ENCODE peak calls at places on chromosome 18, in six cellular contexts. L is tibial nerve, J is mucosa of gallbladder, A is NCI-H1694, T is ovary, M is HFF-Myc. B is an unnamed sample.

GRCh38 chr18:45731706-45732105 is 7.7 kb downstream of the SLC14A1 start:
- DNase-seq in L (no peak), T (no peak), M (no peak), A (no peak), J (no peak), B (no peak)

GRCh38 chr18:57210101-57210661 is 63.3 kb downstream of the BOD1L2 start:
- DNase-seq in T (peak; percentile 10), J (peak; percentile 85), M (peak; percentile 42), A (peak; percentile 25), L (peak; percentile 17), B (no peak)

GRCh38 chr18:37334494-37335125 is 231.0 kb downstream of the CELF4 start:
- DNase-seq in T (peak; percentile 32), A (no peak), J (no peak), M (peak; percentile 22), L (no peak), B (no peak)

GRCh38 chr18:36769611-36770314 is 59.0 kb downstream of the TPGS2 start:
- DNase-seq in M (no peak), J (no peak), T (no peak), L (no peak), A (no peak), B (no peak)

GRCh38 chr18:42095732-42096377 is 140.8 kb downstream of the PIK3C3 start:
- DNase-seq in A (no peak), T (no peak), L (no peak), J (no peak), M (no peak), B (no peak)

GRCh38 chr18:48975817-48976649 is 25.3 kb upstream of the SMAD7 start:
- DNase-seq in M (no peak), L (no peak), T (peak; percentile 53), A (no peak), J (no peak), B (no peak)

GRCh38 chr18:36905560-36905959 is 76.6 kb downstream of the KIAA1328 start:
- DNase-seq in J (no peak), T (no peak), L (no peak), A (no peak), M (no peak), B (no peak)

GRCh38 chr18:32373995-32374394 is 96.7 kb downstream of the GAREM1 start:
- DNase-seq in L (no peak), M (no peak), A (peak; percentile 60), T (no peak), J (peak; percentile 42), B (no peak)

GRCh38 chr18:26863122-26863879 is 2.2 kb downstream of the AQP4 start:
- DNase-seq in L (no peak), T (peak; percentile 56), A (peak; percentile 46), M (no peak), J (peak; percentile 34), B (no peak)

GRCh38 chr18:13464432-13465125 is 246.0 kb downstream of the LDLRAD4 start:
- DNase-seq in T (no peak), L (no peak), J (no peak), M (no peak), A (no peak), B (peak; percentile 52)

GRCh38 chr18:5879479-5879882 is 15.8 kb downstream of the TMEM200C start:
- DNase-seq in A (no peak), T (no peak), M (peak; percentile 4), L (no peak), J (no peak), B (no peak)

GRCh38 chr18:37778417-37779165 is 213.0 kb upstream of the CELF4 start:
- DNase-seq in L (no peak), M (no peak), A (peak; percentile 44), T (peak; percentile 66), J (peak; percentile 63), B (no peak)

GRCh38 chr18:49553003-49553402 is 8.9 kb upstream of the LIPG start:
- DNase-seq in J (no peak), M (no peak), A (no peak), L (no peak), T (no peak), B (no peak)

GRCh38 chr18:45571714-45572113 is 43.6 kb upstream of the SLC14A2 start:
- DNase-seq in T (no peak), M (no peak), L (no peak), A (no peak), J (no peak), B (no peak)

GRCh38 chr18:73793386-73793785 is 354.2 kb downstream of the FBXO15 start:
- DNase-seq in M (no peak), T (no peak), A (no peak), L (no peak), J (no peak), B (no peak)

GRCh38 chr18:35753306-35753910 is 171.9 kb downstream of the GALNT1 start:
- DNase-seq in L (no peak), M (no peak), A (no peak), T (no peak), J (no peak), B (no peak)

GRCh38 chr18:24488824-24489493 is 28.5 kb downstream of the HRH4 start:
- DNase-seq in J (no peak), L (no peak), M (peak; percentile 33), T (no peak), A (peak; percentile 15), B (peak; percentile 40)

GRCh38 chr18:79567481-79568147 is 112.0 kb upstream of the CTDP1 start:
- DNase-seq in A (no peak), L (no peak), T (no peak), J (no peak), M (peak; percentile 74), B (no peak)

GRCh38 chr18:61900504-61901281 is 7.9 kb upstream of the RNF152 start:
- DNase-seq in L (no peak), T (no peak), J (no peak), M (no peak), A (no peak), B (no peak)

GRCh38 chr18:78090584-78090983 is 840.9 kb downstream of the GALR1 start:
- DNase-seq in J (no peak), T (no peak), A (no peak), L (no peak), M (no peak), B (no peak)

GRCh38 chr18:5059540-5060032 is 137.5 kb downstream of the AKAIN1 start:
- DNase-seq in M (no peak), J (no peak), T (no peak), L (no peak), A (peak; percentile 58), B (no peak)

GRCh38 chr18:45566025-45566740 is 49.1 kb upstream of the SLC14A2 start:
- DNase-seq in T (no peak), M (peak; percentile 67), L (no peak), A (no peak), J (no peak), B (no peak)

B was measured in SIG-M5.